ENCODE peak calls at places on chromosomes 12 and 14, in nine cellular contexts. W is mammary epithelial cell; H is tibial nerve; K is adipocyte; O is H9; T is tibial artery; Q is CD4-positive, CD25-positive, alpha-beta regulatory T cell; B is BE2C; J is psoas muscle. M is an unnamed sample.

GRCh38 chr12:132561784-132562156 is 48.6 kb downstream of the LRCOL1 start:
- DNase-seq in W (peak; percentile 12), H (no peak), K (peak; percentile 33), O (peak; percentile 79), T (no peak), Q (no peak), B (peak; percentile 49), J (no peak), M (no peak)

GRCh38 chr12:85804663-85805062 is 31.5 kb downstream of the RASSF9 start:
- DNase-seq in W (peak; percentile 14), H (no peak), K (peak; percentile 53), O (no peak), T (no peak), Q (no peak), B (no peak), J (no peak), M (no peak)

GRCh38 chr12:109760031-109760929 is 46.7 kb downstream of the FAM222A start:
- DNase-seq in W (no peak), H (peak; percentile 9), K (no peak), O (peak; percentile 30), T (peak; percentile 19), Q (no peak), B (peak; percentile 28), J (no peak), M (no peak)

GRCh38 chr12:62912644-62913043 is 22.3 kb downstream of the PPM1H start:
- DNase-seq in W (no peak), H (no peak), K (no peak), O (no peak), T (no peak), Q (no peak), B (no peak), J (no peak), M (no peak)

GRCh38 chr12:130977046-130977758 is 23.5 kb downstream of the ADGRD1 start:
- DNase-seq in W (no peak), H (no peak), K (no peak), O (peak; percentile 33), T (no peak), Q (no peak), B (no peak), J (no peak), M (no peak)

GRCh38 chr12:87427770-87428169 is 601.4 kb downstream of the C12orf50 start:
- DNase-seq in W (peak; percentile 95), H (no peak), K (no peak), O (no peak), T (no peak), Q (no peak), B (no peak), J (no peak), M (no peak)

GRCh38 chr14:99320105-99320572 is 48.1 kb upstream of the BCL11B start:
- DNase-seq in W (peak; percentile 26), H (no peak), K (peak; percentile 19), O (peak; percentile 84), T (no peak), Q (peak; percentile 38), B (peak; percentile 74), J (no peak), M (peak; percentile 12)

GRCh38 chr12:92614502-92614901 is 88.3 kb upstream of the PLEKHG7 start:
- DNase-seq in W (no peak), H (no peak), K (no peak), O (no peak), T (no peak), Q (no peak), B (no peak), J (no peak), M (no peak)

GRCh38 chr14:65301862-65302539 is 110.5 kb upstream of the FUT8 start:
- DNase-seq in W (no peak), H (no peak), K (no peak), O (no peak), T (no peak), Q (no peak), B (no peak), J (no peak), M (no peak)

GRCh38 chr12:70989232-70989631 is 68.7 kb upstream of the PTPRR start:
- DNase-seq in W (no peak), H (no peak), K (peak; percentile 71), O (no peak), T (no peak), Q (no peak), B (no peak), J (no peak), M (no peak)

GRCh38 chr12:56082967-56083366 is 3.0 kb downstream of the ERBB3 start:
- DNase-seq in W (no peak), H (no peak), K (no peak), O (no peak), T (no peak), Q (no peak), B (no peak), J (no peak), M (no peak)

GRCh38 chr14:81264011-81264410 is 43.3 kb upstream of the GTF2A1 start:
- DNase-seq in W (no peak), H (no peak), K (no peak), O (no peak), T (no peak), Q (no peak), B (no peak), J (no peak), M (no peak)

GRCh38 chr14:105192866-105193731 is 12.0 kb upstream of the NUDT14 start:
- DNase-seq in W (no peak), H (no peak), K (peak; percentile 33), O (no peak), T (no peak), Q (no peak), B (no peak), J (no peak), M (no peak)
- H3K27me3 ChIP-seq in W (peaks cover 8% of the 10 kb centered on the region), H (no peaks in the 10 kb centered on the region), K (peaks cover 63% of the 10 kb centered on the region), O (no peaks in the 10 kb centered on the region), T (peaks cover 91% of the 10 kb centered on the region), Q (no peaks in the 10 kb centered on the region), B (no peaks in the 10 kb centered on the region), J (peaks cover 15% of the 10 kb centered on the region), M (no peaks in the 10 kb centered on the region)

DNA sequence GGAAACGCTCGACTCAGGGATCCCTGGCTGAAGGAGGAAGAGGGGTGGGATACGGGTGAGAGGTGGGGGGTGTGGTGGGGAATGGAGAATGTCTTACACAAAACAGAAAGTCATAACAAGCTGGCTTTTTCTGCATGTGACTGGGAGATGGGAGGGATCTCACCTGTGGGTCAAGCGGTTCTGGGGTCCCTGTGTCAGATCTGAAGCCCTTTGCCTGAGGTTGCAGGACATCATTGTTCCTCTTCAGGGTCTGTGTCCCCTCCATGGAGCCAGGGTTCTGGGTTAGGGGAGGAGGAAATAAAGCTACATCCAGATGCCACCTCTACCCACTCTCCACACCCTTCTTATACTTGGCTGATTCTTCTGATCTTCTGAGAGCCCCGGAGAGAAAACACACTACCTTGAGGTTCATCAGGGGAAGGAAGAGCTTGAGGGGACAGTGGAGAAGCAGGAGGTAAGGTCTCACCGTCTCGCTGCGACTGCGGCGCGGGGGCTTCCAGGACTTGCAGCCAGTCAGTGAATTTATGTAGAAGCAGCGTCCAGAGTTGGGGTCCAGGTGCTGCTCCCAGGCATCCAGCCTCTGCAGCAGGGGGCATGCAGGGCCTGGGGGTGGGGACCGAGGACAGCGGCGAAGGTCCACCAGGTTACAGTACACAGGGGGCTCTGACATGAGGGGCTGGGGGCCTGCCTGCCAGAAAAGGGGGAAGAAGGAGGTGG is 2.5 kb downstream of the ARHGAP9 start:
- DNase-seq in W (no peak), H (no peak), K (no peak), O (no peak), T (no peak), Q (peak; percentile 42), B (no peak), J (no peak), M (no peak)
- H3K27me3 ChIP-seq in W (peaks cover 20% of the 10 kb centered on the region), H (peaks cover 3% of the 10 kb centered on the region), K (peaks cover 87% of the 10 kb centered on the region), O (peaks cover 37% of the 10 kb centered on the region), T (peaks cover 63% of the 10 kb centered on the region), Q (no peaks in the 10 kb centered on the region), B (peaks cover 98% of the 10 kb centered on the region), J (peaks cover 18% of the 10 kb centered on the region), M (peaks cover 2% of the 10 kb centered on the region)

GRCh38 chr14:22449612-22449930 is 139.5 kb downstream of the DAD1 start:
- DNase-seq in W (no peak), H (no peak), K (no peak), O (no peak), T (no peak), Q (no peak), B (no peak), J (no peak), M (no peak)
- H3K27me3 ChIP-seq in W (peaks cover 10% of the 10 kb centered on the region), H (no peaks in the 10 kb centered on the region), K (peaks cover 6% of the 10 kb centered on the region), O (no peaks in the 10 kb centered on the region), T (no peaks in the 10 kb centered on the region), Q (no peaks in the 10 kb centered on the region), B (no peaks in the 10 kb centered on the region), J (no peaks in the 10 kb centered on the region), M (peaks cover 3% of the 10 kb centered on the region)

GRCh38 chr14:104134061-104134965 is 4.1 kb upstream of the KIF26A start:
- DNase-seq in W (no peak), H (no peak), K (no peak), O (peak; percentile 29), T (no peak), Q (no peak), B (peak; percentile 79), J (peak; percentile 12), M (no peak)

GRCh38 chr14:104135904-104136471 is 2.4 kb upstream of the KIF26A start:
- DNase-seq in W (no peak), H (no peak), K (peak; percentile 7), O (no peak), T (no peak), Q (no peak), B (peak; percentile 75), J (peak; percentile 7), M (no peak)

GRCh38 chr14:104136472-104137296 is 1.7 kb upstream of the KIF26A start:
- DNase-seq in W (no peak), H (no peak), K (peak; percentile 11), O (peak; percentile 36), T (no peak), Q (no peak), B (peak; percentile 63), J (peak; percentile 13), M (no peak)

GRCh38 chr14:104133496-104133895 is 4.9 kb upstream of the KIF26A start:
- DNase-seq in W (no peak), H (no peak), K (no peak), O (peak; percentile 18), T (no peak), Q (no peak), B (peak; percentile 7), J (peak; percentile 5), M (no peak)

DNA sequence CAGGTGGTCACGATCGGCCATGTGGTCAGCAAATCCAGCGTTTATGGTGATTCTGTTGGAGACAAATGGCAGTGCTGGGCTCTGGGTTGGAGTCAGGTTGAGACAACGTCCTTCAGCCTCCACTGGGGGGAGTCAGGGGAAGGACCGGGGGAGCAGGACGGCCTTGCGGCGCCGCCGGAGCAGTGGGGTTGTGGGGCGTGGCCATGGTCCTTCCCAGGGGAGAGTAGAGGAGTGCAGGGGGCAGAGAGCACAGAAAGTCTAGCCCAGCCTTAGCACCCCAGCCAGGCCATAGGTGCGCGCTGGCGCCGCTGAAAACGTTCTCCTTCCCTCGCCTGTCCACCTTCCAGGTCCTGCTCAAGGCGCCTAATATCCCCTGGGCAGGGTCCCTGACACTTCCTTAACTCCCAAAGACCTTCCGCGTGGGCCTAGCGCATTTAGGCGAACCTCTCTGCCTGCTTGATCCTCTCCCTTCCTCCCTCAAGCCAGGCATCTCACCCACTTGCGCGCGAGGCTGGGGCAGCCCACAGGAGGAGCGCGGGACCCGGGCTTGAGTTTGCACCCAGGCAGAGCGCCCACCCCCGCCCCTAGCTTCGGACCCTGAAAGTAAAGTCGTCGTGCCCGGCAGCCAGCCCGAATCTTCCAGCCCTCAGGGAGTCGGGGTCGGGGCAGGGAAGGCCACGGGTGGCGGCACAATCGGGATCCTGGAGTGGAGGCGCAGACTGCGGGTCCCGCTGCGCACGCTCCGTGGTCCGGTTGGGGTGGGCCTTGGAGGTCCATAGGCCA is 3.1 kb upstream of the KIF26A start:
- DNase-seq in W (no peak), H (no peak), K (peak; percentile 22), O (peak; percentile 84), T (no peak), Q (no peak), B (peak; percentile 96), J (peak; percentile 13), M (no peak)
- H3K27me3 ChIP-seq in W (peaks cover 37% of the 10 kb centered on the region), H (no peaks in the 10 kb centered on the region), K (peaks cover 38% of the 10 kb centered on the region), O (peaks cover 19% of the 10 kb centered on the region), T (peaks cover 89% of the 10 kb centered on the region), Q (no peaks in the 10 kb centered on the region), B (no peaks in the 10 kb centered on the region), J (peaks cover 25% of the 10 kb centered on the region), M (no peaks in the 10 kb centered on the region)